ENCODE peak calls at places on chromosomes 1 and 21, in five cellular contexts. One of them, this sample, is unnamed.
A peak's percentile ranks its signal among the peaks of the same experiment; 100 is the strongest.

GRCh38 chr1:4133541-4133940 is 233.5 kb upstream of the C1orf174 start:
- DNase-seq in mammary epithelial cell: no peak
- DNase-seq in tibial nerve: no peak
- DNase-seq in breast epithelium: no peak
- DNase-seq in prostate gland: no peak
- DNase-seq in this sample: no peak

GRCh38 chr1:79847715-79848114 is 841.2 kb upstream of the ADGRL4 start:
- DNase-seq in mammary epithelial cell: no peak
- DNase-seq in tibial nerve: no peak
- DNase-seq in breast epithelium: no peak
- DNase-seq in prostate gland: no peak
- DNase-seq in this sample: no peak

GRCh38 chr21:20999567-21000169 is 1.5 kb downstream of the NCAM2 start:
- DNase-seq in mammary epithelial cell: peak; percentile 9
- DNase-seq in tibial nerve: peak; percentile 60
- DNase-seq in breast epithelium: no peak
- DNase-seq in prostate gland: no peak
- DNase-seq in this sample: no peak

GRCh38 chr1:96861836-96862235 is 140.3 kb downstream of the PTBP2 start:
- DNase-seq in mammary epithelial cell: no peak
- DNase-seq in tibial nerve: no peak
- DNase-seq in breast epithelium: no peak
- DNase-seq in prostate gland: no peak
- DNase-seq in this sample: no peak

GRCh38 chr1:171139890-171140289 is 45.2 kb upstream of the FMO2 start:
- DNase-seq in mammary epithelial cell: no peak
- DNase-seq in tibial nerve: no peak
- DNase-seq in breast epithelium: no peak
- DNase-seq in prostate gland: no peak
- DNase-seq in this sample: no peak

GRCh38 chr1:8082945-8083344 is 56.8 kb upstream of the ERRFI1 start:
- DNase-seq in mammary epithelial cell: no peak
- DNase-seq in tibial nerve: no peak
- DNase-seq in breast epithelium: no peak
- DNase-seq in prostate gland: no peak
- DNase-seq in this sample: no peak

GRCh38 chr1:66599899-66600737 is 66.2 kb downstream of the SGIP1 start:
- DNase-seq in mammary epithelial cell: no peak
- DNase-seq in tibial nerve: no peak
- DNase-seq in breast epithelium: no peak
- DNase-seq in prostate gland: no peak
- DNase-seq in this sample: no peak

GRCh38 chr1:34858901-34859441 is 578 bp downstream of the SMIM12 start:
- DNase-seq in mammary epithelial cell: no peak
- DNase-seq in tibial nerve: no peak
- DNase-seq in breast epithelium: no peak
- DNase-seq in prostate gland: no peak
- DNase-seq in this sample: peak; percentile 33

GRCh38 chr1:1763657-1764621 is 14.3 kb downstream of the NADK start:
- DNase-seq in mammary epithelial cell: peak; percentile 94
- DNase-seq in tibial nerve: no peak
- DNase-seq in breast epithelium: peak; percentile 86
- DNase-seq in prostate gland: no peak
- DNase-seq in this sample: peak; percentile 88

GRCh38 chr1:234373938-234374240 is 633 bp downstream of the COA6 start:
- DNase-seq in mammary epithelial cell: no peak
- DNase-seq in tibial nerve: no peak
- DNase-seq in breast epithelium: no peak
- DNase-seq in prostate gland: no peak
- DNase-seq in this sample: no peak

GRCh38 chr1:202888204-202888506 is 794 bp downstream of the RABIF start:
- DNase-seq in mammary epithelial cell: no peak
- DNase-seq in tibial nerve: peak; percentile 9
- DNase-seq in breast epithelium: no peak
- DNase-seq in prostate gland: no peak
- DNase-seq in this sample: no peak

GRCh38 chr21:25568230-25568629 is 39.1 kb downstream of the MRPL39 start:
- DNase-seq in mammary epithelial cell: no peak
- DNase-seq in tibial nerve: no peak
- DNase-seq in breast epithelium: no peak
- DNase-seq in prostate gland: no peak
- DNase-seq in this sample: no peak

GRCh38 chr1:91847851-91848250 is 38.1 kb downstream of the TGFBR3 start:
- DNase-seq in mammary epithelial cell: no peak
- DNase-seq in tibial nerve: no peak
- DNase-seq in breast epithelium: no peak
- DNase-seq in prostate gland: no peak
- DNase-seq in this sample: no peak

GRCh38 chr1:188170935-188171334 is 1342.2 kb downstream of the PLA2G4A start:
- DNase-seq in mammary epithelial cell: no peak
- DNase-seq in tibial nerve: no peak
- DNase-seq in breast epithelium: no peak
- DNase-seq in prostate gland: no peak
- DNase-seq in this sample: no peak

GRCh38 chr1:20281801-20282200 is 8.9 kb upstream of the VWA5B1 start:
- DNase-seq in mammary epithelial cell: peak; percentile 32
- DNase-seq in tibial nerve: no peak
- DNase-seq in breast epithelium: no peak
- DNase-seq in prostate gland: no peak
- DNase-seq in this sample: no peak

GRCh38 chr1:234862944-234863515 is 253.1 kb upstream of the IRF2BP2 start:
- DNase-seq in mammary epithelial cell: peak; percentile 69
- DNase-seq in tibial nerve: peak; percentile 62
- DNase-seq in breast epithelium: peak; percentile 79
- DNase-seq in prostate gland: peak; percentile 86
- DNase-seq in this sample: no peak

GRCh38 chr1:156104065-156104810 is 10.3 kb upstream of the LMNA start:
- DNase-seq in mammary epithelial cell: peak; percentile 90
- DNase-seq in tibial nerve: peak; percentile 63
- DNase-seq in breast epithelium: peak; percentile 91
- DNase-seq in prostate gland: peak; percentile 85
- DNase-seq in this sample: peak; percentile 78

GRCh38 chr1:16724718-16725438 is 15.4 kb upstream of the RNU1-4 start:
- DNase-seq in mammary epithelial cell: no peak
- DNase-seq in tibial nerve: peak; percentile 4
- DNase-seq in breast epithelium: peak; percentile 28
- DNase-seq in prostate gland: peak; percentile 28
- DNase-seq in this sample: peak; percentile 42

GRCh38 chr1:25617626-25618432 is 1.2 kb downstream of the MAN1C1 start:
- DNase-seq in mammary epithelial cell: no peak
- DNase-seq in tibial nerve: no peak
- DNase-seq in breast epithelium: no peak
- DNase-seq in prostate gland: no peak
- DNase-seq in this sample: no peak

GRCh38 chr1:155093938-155094621 is 15.4 kb downstream of the EFNA3 start:
- DNase-seq in mammary epithelial cell: peak; percentile 54
- DNase-seq in tibial nerve: peak; percentile 43
- DNase-seq in breast epithelium: no peak
- DNase-seq in prostate gland: no peak
- DNase-seq in this sample: no peak

GRCh38 chr1:59046730-59047157 is 250.2 kb upstream of the FGGY start:
- DNase-seq in mammary epithelial cell: no peak
- DNase-seq in tibial nerve: no peak
- DNase-seq in breast epithelium: no peak
- DNase-seq in prostate gland: peak; percentile 24
- DNase-seq in this sample: no peak

GRCh38 chr1:44371206-44371605 is 16.1 kb upstream of the ERI3 start:
- DNase-seq in mammary epithelial cell: no peak
- DNase-seq in tibial nerve: no peak
- DNase-seq in breast epithelium: no peak
- DNase-seq in prostate gland: no peak
- DNase-seq in this sample: no peak
- H3K27me3 ChIP-seq in mammary epithelial cell: peaks cover 3% of the 10 kb centered on the region
- H3K27me3 ChIP-seq in tibial nerve: no peaks in the 10 kb centered on the region
- H3K27me3 ChIP-seq in breast epithelium: no peaks in the 10 kb centered on the region
- H3K27me3 ChIP-seq in prostate gland: no peaks in the 10 kb centered on the region
- H3K27me3 ChIP-seq in this sample: no peaks in the 10 kb centered on the region

GRCh38 chr1:54274448-54274847 is 74.5 kb downstream of the MRPL37 start:
- DNase-seq in mammary epithelial cell: no peak
- DNase-seq in tibial nerve: no peak
- DNase-seq in breast epithelium: no peak
- DNase-seq in prostate gland: no peak
- DNase-seq in this sample: no peak
- TF ChIP-seq CTCF in mammary epithelial cell: peak; percentile 4
- TF ChIP-seq CTCF in tibial nerve: no peak
- TF ChIP-seq CTCF in breast epithelium: no peak
- TF ChIP-seq CTCF in prostate gland: no peak
- TF ChIP-seq CTCF in this sample: no peak

GRCh38 chr1:158028956-158029355 is 35.5 kb downstream of the KIRREL1 start:
- DNase-seq in mammary epithelial cell: peak; percentile 96
- DNase-seq in tibial nerve: no peak
- DNase-seq in breast epithelium: no peak
- DNase-seq in prostate gland: peak; percentile 54
- DNase-seq in this sample: no peak

GRCh38 chr1:158024737-158025136 is 31.3 kb downstream of the KIRREL1 start:
- DNase-seq in mammary epithelial cell: no peak
- DNase-seq in tibial nerve: no peak
- DNase-seq in breast epithelium: no peak
- DNase-seq in prostate gland: no peak
- DNase-seq in this sample: no peak

GRCh38 chr1:158026641-158027040 is 33.2 kb downstream of the KIRREL1 start:
- DNase-seq in mammary epithelial cell: no peak
- DNase-seq in tibial nerve: no peak
- DNase-seq in breast epithelium: no peak
- DNase-seq in prostate gland: no peak
- DNase-seq in this sample: no peak

GRCh38 chr1:158025576-158026230 is 32.3 kb downstream of the KIRREL1 start:
- DNase-seq in mammary epithelial cell: no peak
- DNase-seq in tibial nerve: no peak
- DNase-seq in breast epithelium: no peak
- DNase-seq in prostate gland: no peak
- DNase-seq in this sample: no peak

DNA sequence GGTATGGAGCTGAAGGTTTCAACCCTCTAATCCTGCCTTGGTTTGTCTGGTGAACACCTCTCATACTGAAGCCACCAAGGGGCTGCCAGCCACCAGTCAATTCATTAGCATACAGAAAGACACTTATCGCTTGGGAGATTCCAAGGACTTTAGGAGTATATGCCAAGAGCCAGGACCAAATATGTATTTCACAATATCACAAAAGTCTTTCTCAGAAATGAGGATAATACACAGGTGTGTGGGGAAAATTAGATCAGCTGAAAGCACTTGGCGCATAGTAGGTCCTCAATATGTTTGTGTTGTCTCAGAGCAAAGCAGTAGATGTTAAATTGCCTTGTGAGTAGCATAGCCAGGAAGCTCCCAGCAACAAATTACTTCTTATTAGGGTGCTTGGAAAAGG is 34.0 kb downstream of the KIRREL1 start:
- DNase-seq in mammary epithelial cell: no peak
- DNase-seq in tibial nerve: no peak
- DNase-seq in breast epithelium: no peak
- DNase-seq in prostate gland: no peak
- DNase-seq in this sample: no peak
- H3K4me1 ChIP-seq in mammary epithelial cell: peaks cover 46% of the 10 kb centered on the region
- H3K4me1 ChIP-seq in tibial nerve: peaks cover 43% of the 10 kb centered on the region
- H3K4me1 ChIP-seq in breast epithelium: no peaks in the 10 kb centered on the region
- H3K4me1 ChIP-seq in prostate gland: no peaks in the 10 kb centered on the region
- H3K4me1 ChIP-seq in this sample: no peaks in the 10 kb centered on the region

DNA sequence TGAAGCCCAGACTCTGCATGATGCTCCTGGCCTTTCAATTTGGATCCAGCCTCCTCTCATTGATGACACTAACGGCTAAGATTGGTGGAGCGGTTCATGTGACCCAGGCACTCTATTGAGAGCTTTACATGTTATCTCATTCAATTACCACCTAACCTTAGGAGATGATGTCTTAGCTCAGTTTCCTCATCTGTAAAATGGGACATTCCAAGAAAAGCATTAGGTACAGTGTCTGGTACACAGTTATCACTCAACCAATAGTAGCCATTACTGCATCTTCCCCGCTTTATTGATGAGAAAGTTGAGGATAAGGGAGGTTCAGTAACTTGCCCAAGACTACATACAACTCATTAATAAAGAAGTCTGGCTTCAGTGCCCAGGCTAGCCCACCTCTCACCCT is 17.0 kb downstream of the HEYL start:
- DNase-seq in mammary epithelial cell: no peak
- DNase-seq in tibial nerve: no peak
- DNase-seq in breast epithelium: no peak
- DNase-seq in prostate gland: no peak
- DNase-seq in this sample: no peak
- H3K27me3 ChIP-seq in mammary epithelial cell: no peaks in the 10 kb centered on the region
- H3K27me3 ChIP-seq in tibial nerve: no peaks in the 10 kb centered on the region
- H3K27me3 ChIP-seq in breast epithelium: no peaks in the 10 kb centered on the region
- H3K27me3 ChIP-seq in prostate gland: no peaks in the 10 kb centered on the region
- H3K27me3 ChIP-seq in this sample: no peaks in the 10 kb centered on the region

This sample was measured in lung.